ENCODE peak calls at places on chromosomes 13 and 19, in five cellular contexts. W, A, B, Y and D are unnamed samples.

GRCh38 chr19:54532528-54532927 is 29.9 kb downstream of the LAIR2 start:
- DNase-seq in W (no peak), A (no peak), B (no peak), Y (no peak), D (no peak)

GRCh38 chr19:46131485-46132143 is 7.1 kb upstream of the IGFL3 start:
- DNase-seq in W (no peak), A (no peak), B (no peak), Y (no peak), D (no peak)

GRCh38 chr13:41613984-41614581 is 156.7 kb downstream of the RGCC start:
- DNase-seq in W (peak; percentile 66), A (no peak), B (no peak), Y (no peak), D (no peak)

GRCh38 chr13:32734511-32734910 is 148.3 kb downstream of the PDS5B start:
- DNase-seq in W (no peak), A (no peak), B (no peak), Y (no peak), D (no peak)

GRCh38 chr19:2476451-2477140 is 669 bp downstream of the GADD45B start:
- DNase-seq in W (peak; percentile 49), A (peak; percentile 69), B (peak; percentile 67), Y (peak; percentile 73), D (no peak)

GRCh38 chr13:113669231-113669870 is 2.3 kb downstream of the GRK1 start:
- DNase-seq in W (peak; percentile 0), A (no peak), B (peak; percentile 5), Y (no peak), D (no peak)

GRCh38 chr13:42728507-42729180 is 52.7 kb upstream of the FAM216B start:
- DNase-seq in W (no peak), A (no peak), B (no peak), Y (no peak), D (no peak)

GRCh38 chr19:5128251-5128931 is 159.5 kb downstream of the KDM4B start:
- DNase-seq in W (peak; percentile 68), A (no peak), B (no peak), Y (no peak), D (no peak)

GRCh38 chr13:39913339-39913738 is 257.9 kb downstream of the COG6 start:
- DNase-seq in W (no peak), A (no peak), B (no peak), Y (no peak), D (no peak)

GRCh38 chr19:55618426-55618825 is 5.9 kb downstream of the ZNF784 start:
- DNase-seq in W (no peak), A (no peak), B (no peak), Y (no peak), D (no peak)

GRCh38 chr13:94673841-94674240 is 38.5 kb downstream of the SOX21 start:
- DNase-seq in W (no peak), A (no peak), B (no peak), Y (no peak), D (no peak)

GRCh38 chr13:75514080-75515040 is 23.3 kb downstream of the COMMD6 start:
- DNase-seq in W (no peak), A (no peak), B (no peak), Y (no peak), D (no peak)

GRCh38 chr13:113845723-113846638 is 17.9 kb downstream of the GAS6 start:
- DNase-seq in W (no peak), A (no peak), B (peak; percentile 3), Y (no peak), D (peak; percentile 30)

GRCh38 chr13:110361365-110361911 is 54.4 kb downstream of the COL4A2 start:
- DNase-seq in W (peak; percentile 83), A (no peak), B (peak; percentile 50), Y (no peak), D (no peak)

GRCh38 chr13:33119886-33120543 is 103.8 kb downstream of the KL start:
- DNase-seq in W (no peak), A (no peak), B (no peak), Y (no peak), D (no peak)

GRCh38 chr13:113502686-113503085 is 12.2 kb upstream of the DCUN1D2 start:
- DNase-seq in W (no peak), A (no peak), B (no peak), Y (no peak), D (no peak)

GRCh38 chr19:11504502-11505031 is 1.1 kb downstream of the ZNF653 start:
- DNase-seq in W (no peak), A (no peak), B (no peak), Y (no peak), D (no peak)

GRCh38 chr19:4977299-4978174 is 8.6 kb downstream of the KDM4B start:
- DNase-seq in W (peak; percentile 56), A (no peak), B (peak; percentile 37), Y (no peak), D (no peak)

GRCh38 chr13:114164027-114164426 is 15.0 kb upstream of the CFAP97D2 start:
- DNase-seq in W (no peak), A (no peak), B (no peak), Y (no peak), D (no peak)

GRCh38 chr19:39303373-39304184 is 7.4 kb downstream of the IFNL1 start:
- DNase-seq in W (no peak), A (no peak), B (no peak), Y (no peak), D (no peak)

GRCh38 chr19:15129856-15130580 is 22.8 kb downstream of the SYDE1 start:
- DNase-seq in W (no peak), A (no peak), B (no peak), Y (peak; percentile 47), D (no peak)

GRCh38 chr13:57862879-57863278 is 231.3 kb downstream of the PCDH17 start:
- DNase-seq in W (no peak), A (no peak), B (no peak), Y (no peak), D (no peak)

GRCh38 chr13:51764184-51765141 is 39.5 kb downstream of the DHRS12 start:
- DNase-seq in W (peak; percentile 77), A (peak; percentile 36), B (peak; percentile 56), Y (peak; percentile 50), D (no peak)

GRCh38 chr13:47976325-47976724 is 24.7 kb downstream of the SUCLA2 start:
- DNase-seq in W (no peak), A (no peak), B (no peak), Y (no peak), D (no peak)

DNA sequence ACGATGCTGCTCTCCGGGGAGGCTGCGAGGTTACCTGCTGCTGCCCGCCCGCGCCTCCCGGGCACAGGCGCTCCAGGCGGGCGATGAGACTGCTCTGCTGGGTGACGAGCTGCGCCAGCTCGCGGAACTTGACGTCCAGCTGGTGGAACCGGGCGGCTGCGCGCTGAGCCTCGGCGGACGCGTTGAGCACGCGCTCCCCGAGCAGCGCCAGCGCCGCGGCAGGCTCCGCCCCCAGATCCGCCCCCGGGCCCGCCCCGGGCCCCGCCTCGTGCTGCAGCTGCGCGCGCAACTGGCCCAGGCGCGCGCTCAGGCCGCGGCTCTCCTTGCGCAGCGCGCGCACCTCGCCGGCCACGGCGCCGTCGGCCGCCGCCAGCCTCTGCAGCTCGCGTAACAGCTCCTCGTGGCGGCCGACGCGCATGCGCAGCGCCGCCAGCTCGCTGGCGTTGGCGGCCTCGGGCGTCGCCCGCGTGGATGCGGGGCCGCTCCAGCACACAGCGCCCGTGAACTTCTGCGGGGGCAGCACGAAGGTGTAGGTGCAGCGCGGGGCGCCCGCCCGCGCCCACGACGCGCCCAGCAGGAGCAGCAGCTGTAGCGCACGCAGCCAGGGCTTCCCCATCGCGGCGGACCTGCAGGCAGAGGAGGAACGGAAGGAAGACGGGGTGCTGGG is 6.4 kb downstream of the ANGPTL6 start:
- DNase-seq in W (peak; percentile 86), A (peak; percentile 90), B (peak; percentile 93), Y (peak; percentile 88), D (no peak)
- H3K4me3 ChIP-seq in W (peak overlapping the region; percentile 70), A (no peak overlapping the region), B (peak overlapping the region; percentile 49), Y (peak overlapping the region; percentile 42), D (peak overlapping the region; percentile 17)

GRCh38 chr13:46491641-46492040 is 61.3 kb upstream of the LRCH1 start:
- DNase-seq in W (no peak), A (no peak), B (no peak), Y (no peak), D (no peak)

GRCh38 chr13:46486270-46486669 is 66.7 kb upstream of the LRCH1 start:
- DNase-seq in W (no peak), A (no peak), B (no peak), Y (no peak), D (no peak)

GRCh38 chr13:46490129-46490528 is 62.8 kb upstream of the LRCH1 start:
- DNase-seq in W (no peak), A (no peak), B (no peak), Y (no peak), D (no peak)

GRCh38 chr13:46487748-46488147 is 65.2 kb upstream of the LRCH1 start:
- DNase-seq in W (no peak), A (no peak), B (no peak), Y (no peak), D (no peak)

GRCh38 chr13:46489586-46490023 is 63.4 kb upstream of the LRCH1 start:
- DNase-seq in W (no peak), A (no peak), B (no peak), Y (no peak), D (no peak)
- H3K4me3 ChIP-seq in W (no peak overlapping the region), A (no peak overlapping the region), B (no peak overlapping the region), Y (no peak overlapping the region), D (no peak overlapping the region)

GRCh38 chr13:59483441-59484116 is 680.1 kb downstream of the DIAPH3 start:
- DNase-seq in W (peak; percentile 28), A (no peak), B (no peak), Y (no peak), D (no peak)
- H3K4me3 ChIP-seq in W (no peak overlapping the region), A (no peak overlapping the region), B (no peak overlapping the region), Y (no peak overlapping the region), D (no peak overlapping the region)

GRCh38 chr19:29680937-29681336 is 15.7 kb downstream of the PLEKHF1 start:
- DNase-seq in W (no peak), A (no peak), B (no peak), Y (no peak), D (no peak)
- H3K4me3 ChIP-seq in W (no peak overlapping the region), A (peak overlapping the region; percentile 31), B (no peak overlapping the region), Y (no peak overlapping the region), D (no peak overlapping the region)

GRCh38 chr19:50196322-50196932 is 7.0 kb upstream of the MYH14 start:
- DNase-seq in W (no peak), A (no peak), B (no peak), Y (no peak), D (no peak)
- H3K4me3 ChIP-seq in W (no peak overlapping the region), A (no peak overlapping the region), B (no peak overlapping the region), Y (no peak overlapping the region), D (no peak overlapping the region)

GRCh38 chr19:8148410-8149231 is 771 bp downstream of the FBN3 start:
- DNase-seq in W (no peak), A (no peak), B (no peak), Y (no peak), D (no peak)
- H3K4me3 ChIP-seq in W (peak overlapping the region; percentile 53), A (no peak overlapping the region), B (peak overlapping the region; percentile 16), Y (no peak overlapping the region), D (no peak overlapping the region)

DNA sequence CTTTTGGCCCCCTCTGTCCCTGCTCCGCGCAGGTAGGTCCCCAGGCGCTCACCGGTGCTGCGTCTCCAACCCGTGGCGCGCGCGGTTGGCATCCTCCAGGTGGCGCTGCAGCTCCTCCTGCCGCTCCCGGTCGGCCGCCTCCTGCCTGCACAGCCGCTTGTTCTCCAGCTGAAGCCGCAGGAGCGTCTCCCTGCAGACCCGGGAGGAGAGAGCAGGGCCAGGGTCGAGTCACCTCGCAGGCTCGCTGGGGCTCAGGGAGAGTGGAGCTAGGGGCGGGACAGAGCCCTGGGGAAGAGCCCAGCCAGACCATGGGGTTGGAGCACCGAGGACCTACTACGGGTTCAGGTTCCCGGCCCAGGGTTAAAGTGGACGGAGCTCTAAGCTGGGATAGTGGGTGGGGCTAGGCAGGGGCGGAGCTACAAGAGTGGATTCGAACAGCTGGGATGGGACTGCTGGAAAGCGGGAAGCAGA is 9.3 kb downstream of the HOOK2 start:
- DNase-seq in W (peak; percentile 90), A (peak; percentile 68), B (peak; percentile 93), Y (peak; percentile 81), D (peak; percentile 87)
- H3K4me3 ChIP-seq in W (peak overlapping the region; percentile 64), A (no peak overlapping the region), B (peak overlapping the region; percentile 38), Y (peak overlapping the region; percentile 12), D (peak overlapping the region; percentile 35)